ENCODE peak calls at places on chromosomes 7 and 10, in seven cellular contexts. F is putamen; T is GM04504; G is tibial nerve; Y is stimulated activated CD4-positive, alpha-beta T cell treated with anti-CD3 and anti-CD28 coated beads, Interleukin-1b, Interleukin-23, amount 100 ng/mL, for 24 hours; I is stromal cell of bone marrow; H is HT1080. S is an unnamed sample.

GRCh38 chr10:63286754-63287264 is 153.7 kb downstream of the NRBF2 start:
- DNase-seq in H (no peak), F (no peak), I (no peak), Y (no peak), G (no peak), T (no peak), S (no peak)

GRCh38 chr7:19404912-19405329 is 259.7 kb upstream of the FERD3L start:
- DNase-seq in G (no peak), T (peak), Y (no peak), H (peak), F (no peak), I (peak), S (peak)

GRCh38 chr7:3092468-3092867 is 48.8 kb upstream of the CARD11 start:
- DNase-seq in I (no peak), T (no peak), G (no peak), F (no peak), H (peak), Y (peak), S (peak)

GRCh38 chr7:12715372-12716133 is 28.1 kb downstream of the ARL4A start:
- DNase-seq in F (peak), T (peak), G (no peak), I (peak), Y (peak), H (peak), S (peak)

GRCh38 chr10:59387951-59388431 is 25.6 kb upstream of the FAM13C start:
- DNase-seq in I (peak), T (peak), F (no peak), G (no peak), Y (no peak), H (peak), S (no peak)

GRCh38 chr7:44498230-44498954 is 7.9 kb upstream of the NUDCD3 start:
- DNase-seq in G (no peak), I (no peak), H (no peak), Y (no peak), F (no peak), T (no peak), S (no peak)

GRCh38 chr10:68499544-68499943 is 27.8 kb upstream of the DNA2 start:
- DNase-seq in Y (no peak), T (no peak), H (no peak), F (no peak), I (no peak), G (no peak), S (no peak)

GRCh38 chr10:120838941-120839340 is 12.2 kb upstream of the WDR11 start:
- DNase-seq in I (no peak), Y (no peak), H (no peak), F (no peak), G (no peak), T (no peak), S (no peak)